ENCODE peak calls at places on chromosomes 3 and 15, in five cellular contexts. V, R, H, F and O are unnamed samples.

GRCh38 chr15:45112592-45113379 is 1.2 kb downstream of the DUOX2 start:
- DNase-seq in V (peak; percentile 55), R (peak; percentile 20), H (no peak), F (no peak), O (no peak)

GRCh38 chr15:73633991-73634495 is 854 bp upstream of the NPTN start:
- DNase-seq in V (no peak), R (no peak), H (peak; percentile 94), F (peak; percentile 92), O (no peak)

GRCh38 chr15:31362121-31362520 is 35.5 kb downstream of the KLF13 start:
- DNase-seq in V (no peak), R (no peak), H (no peak), F (no peak), O (no peak)

GRCh38 chr15:51377038-51377761 is 35.7 kb downstream of the GLDN start:
- DNase-seq in V (no peak), R (no peak), H (peak; percentile 20), F (peak; percentile 68), O (no peak)

GRCh38 chr3:385151-385550 is 188.6 kb downstream of the CHL1 start:
- DNase-seq in V (no peak), R (no peak), H (peak; percentile 71), F (no peak), O (no peak)

GRCh38 chr15:73686781-73687256 is 2.6 kb downstream of the CD276 start:
- DNase-seq in V (no peak), R (peak; percentile 33), H (peak; percentile 79), F (peak; percentile 89), O (peak; percentile 96)

GRCh38 chr15:88399021-88399685 is 68.0 kb downstream of the MRPL46 start:
- DNase-seq in V (no peak), R (no peak), H (no peak), F (no peak), O (no peak)

GRCh38 chr3:37945803-37946530 is 44.6 kb upstream of the VILL start:
- DNase-seq in V (no peak), R (no peak), H (peak; percentile 100), F (peak; percentile 91), O (peak; percentile 61)

GRCh38 chr15:78625621-78626280 is 5.0 kb upstream of the CHRNA3 start:
- DNase-seq in V (no peak), R (peak; percentile 72), H (no peak), F (no peak), O (no peak)

GRCh38 chr15:90225504-90226234 is 8.1 kb downstream of the CIB1 start:
- DNase-seq in V (no peak), R (no peak), H (no peak), F (no peak), O (no peak)

GRCh38 chr3:99852851-99853250 is 35.2 kb downstream of the CMSS1 start:
- DNase-seq in V (no peak), R (no peak), H (no peak), F (no peak), O (no peak)

GRCh38 chr3:195441971-195442572 is 748 bp downstream of the ACAP2 start:
- DNase-seq in V (peak; percentile 65), R (peak; percentile 34), H (peak; percentile 26), F (peak; percentile 39), O (no peak)

GRCh38 chr3:31762888-31763351 is 218.1 kb downstream of the OSBPL10 start:
- DNase-seq in V (no peak), R (no peak), H (no peak), F (no peak), O (no peak)

GRCh38 chr3:168813261-168813660 is 717.5 kb upstream of the GOLIM4 start:
- DNase-seq in V (no peak), R (no peak), H (no peak), F (no peak), O (no peak)

GRCh38 chr3:156626104-156626503 is 48.3 kb upstream of the TIPARP start:
- DNase-seq in V (no peak), R (no peak), H (peak; percentile 90), F (no peak), O (peak; percentile 82)

GRCh38 chr15:40290540-40291087 is 7.8 kb upstream of the ANKRD63 start:
- DNase-seq in V (peak; percentile 60), R (no peak), H (no peak), F (no peak), O (no peak)

GRCh38 chr15:32838820-32839219 is 121.0 kb downstream of the GREM1 start:
- DNase-seq in V (no peak), R (no peak), H (peak; percentile 63), F (peak; percentile 64), O (no peak)
- H3K4me3 ChIP-seq in V (no peak overlapping the region), R (no peak overlapping the region), H (no peak overlapping the region), F (no peak overlapping the region), O (no peak overlapping the region)

DNA sequence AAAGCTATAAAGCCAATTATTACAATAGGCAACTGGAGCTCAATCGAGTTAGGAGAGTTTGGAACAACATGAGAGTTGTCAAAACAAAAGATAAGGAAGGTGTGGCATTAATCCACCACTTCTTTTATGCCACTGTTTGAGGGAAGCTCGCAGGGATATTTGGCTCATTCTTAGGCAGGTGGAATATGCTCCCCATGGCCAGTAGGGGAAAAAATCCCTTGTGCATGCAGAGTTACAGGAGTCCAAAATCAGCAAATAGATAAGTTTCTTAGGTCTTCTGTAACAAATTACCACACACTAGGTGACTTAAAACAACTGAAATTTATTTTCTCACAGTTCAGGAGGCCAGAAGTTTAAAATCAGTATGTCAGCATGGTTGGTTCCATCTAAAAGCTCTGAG is 135.4 kb upstream of the SYNPR start:
- DNase-seq in V (no peak), R (no peak), H (no peak), F (no peak), O (no peak)
- TF ChIP-seq CTCF in V (peak; percentile 39), R (peak; percentile 23), H (no peak), F (no peak), O (peak; percentile 25)

DNA sequence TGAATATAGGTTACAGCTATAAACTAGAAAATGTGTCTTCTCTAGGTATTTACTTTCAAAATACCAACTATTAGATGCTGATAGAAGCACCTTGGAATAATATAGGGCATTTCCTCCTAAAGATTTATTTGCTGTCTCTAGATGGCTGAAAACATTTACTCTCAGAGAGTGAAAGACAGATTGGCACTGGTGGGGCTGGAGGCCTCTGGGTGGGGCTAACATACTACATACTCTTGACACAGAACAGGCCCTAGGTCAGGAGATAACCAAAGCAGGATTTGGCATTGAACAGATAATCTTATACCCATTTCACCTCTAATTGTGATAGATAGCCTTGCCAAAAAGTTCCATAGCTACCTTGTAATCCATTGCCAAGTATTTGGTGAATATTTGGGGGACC is 253.3 kb upstream of the TBC1D5 start:
- DNase-seq in V (no peak), R (no peak), H (no peak), F (no peak), O (no peak)
- H3K4me3 ChIP-seq in V (no peak overlapping the region), R (no peak overlapping the region), H (no peak overlapping the region), F (no peak overlapping the region), O (no peak overlapping the region)

GRCh38 chr3:53749428-53749827 is 96.8 kb downstream of the CHDH start:
- DNase-seq in V (no peak), R (no peak), H (no peak), F (no peak), O (no peak)

GRCh38 chr3:53747559-53747958 is 98.7 kb downstream of the CHDH start:
- DNase-seq in V (no peak), R (no peak), H (no peak), F (no peak), O (no peak)

GRCh38 chr3:53744351-53744750 is 101.9 kb downstream of the CHDH start:
- DNase-seq in V (peak; percentile 70), R (peak; percentile 51), H (no peak), F (no peak), O (no peak)

GRCh38 chr3:53750253-53751210 is 95.7 kb downstream of the CHDH start:
- DNase-seq in V (no peak), R (no peak), H (no peak), F (no peak), O (no peak)

DNA sequence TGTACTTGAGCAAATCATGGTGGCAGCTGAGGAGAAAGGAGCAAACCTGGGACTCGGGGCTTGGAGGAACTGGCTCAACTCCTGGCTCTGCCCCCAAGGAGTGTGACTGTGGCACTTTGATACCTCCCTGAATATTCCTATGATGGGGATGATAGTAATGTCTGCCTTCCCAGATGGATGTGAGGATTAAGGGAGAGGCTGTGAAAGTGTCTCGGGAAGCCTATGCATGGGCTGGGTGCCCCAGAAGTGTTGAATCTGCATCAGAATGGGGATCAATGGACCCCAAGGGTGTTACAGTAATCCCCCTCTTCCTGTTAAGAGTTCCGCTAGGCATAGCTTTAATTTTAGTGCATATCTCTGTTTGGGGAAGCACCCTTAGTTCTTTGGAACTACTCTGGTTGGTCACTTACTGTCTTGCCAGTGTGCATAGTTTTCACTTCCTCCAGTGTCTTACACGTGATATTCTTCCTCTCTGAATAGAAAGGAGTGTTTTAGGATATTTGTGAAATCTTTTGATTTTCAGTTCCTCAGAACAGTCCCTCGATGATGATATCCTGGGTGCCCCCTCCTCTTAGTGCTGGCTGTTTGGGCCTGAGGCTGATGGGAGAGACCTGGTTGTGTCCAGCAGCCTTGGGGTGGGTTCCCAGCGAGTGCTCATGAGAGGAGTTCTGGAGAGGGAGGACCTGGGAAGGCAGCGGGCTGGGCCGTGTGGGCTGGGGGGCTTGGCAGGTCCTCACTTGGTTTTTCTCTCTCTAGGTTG is 97.5 kb downstream of the CHDH start:
- DNase-seq in V (peak; percentile 59), R (no peak), H (no peak), F (no peak), O (no peak)
- TF ChIP-seq CTCF in V (no peak), R (no peak), H (no peak), F (no peak), O (no peak)

DNA sequence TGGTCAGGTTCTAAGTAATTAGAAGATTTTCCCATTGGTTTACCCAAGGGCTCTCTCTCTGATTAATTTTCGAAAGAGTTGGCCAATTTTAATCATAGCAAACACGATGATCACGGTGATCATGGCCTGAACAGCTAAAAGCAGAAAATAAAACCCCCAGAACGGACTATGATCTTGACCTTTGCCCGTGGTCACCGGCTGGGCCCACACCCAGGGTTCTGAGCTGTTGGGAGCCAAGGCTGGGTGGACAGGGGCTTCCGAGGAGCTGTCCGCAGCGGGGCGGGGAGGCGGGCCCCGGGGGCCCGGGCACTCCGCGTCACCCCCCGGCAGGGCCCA is 2.5 kb downstream of the GP5 start:
- DNase-seq in V (no peak), R (no peak), H (no peak), F (no peak), O (no peak)
- H3K4me3 ChIP-seq in V (peak overlapping the region; percentile 66), R (no peak overlapping the region), H (no peak overlapping the region), F (no peak overlapping the region), O (no peak overlapping the region)

GRCh38 chr3:149489060-149489690 is 14.7 kb downstream of the TM4SF4 start:
- DNase-seq in V (peak; percentile 80), R (peak; percentile 35), H (no peak), F (no peak), O (no peak)

GRCh38 chr3:149486726-149487125 is 12.2 kb downstream of the TM4SF4 start:
- DNase-seq in V (no peak), R (no peak), H (no peak), F (no peak), O (no peak)

GRCh38 chr3:149493315-149494021 is 19.0 kb downstream of the TM4SF4 start:
- DNase-seq in V (peak; percentile 10), R (no peak), H (no peak), F (no peak), O (no peak)

GRCh38 chr3:149490260-149490971 is 15.9 kb downstream of the TM4SF4 start:
- DNase-seq in V (no peak), R (no peak), H (no peak), F (no peak), O (no peak)

GRCh38 chr3:149487598-149488197 is 13.2 kb downstream of the TM4SF4 start:
- DNase-seq in V (peak; percentile 81), R (peak; percentile 50), H (no peak), F (no peak), O (no peak)
- TF ChIP-seq CTCF in V (peak; percentile 76), R (peak; percentile 70), H (peak; percentile 28), F (peak; percentile 39), O (peak; percentile 49)